ENCODE peak calls at places on chromosomes 1 and 21, in eight cellular contexts. U is PC-3, V is OCI-LY7, I is HCT116, Z is SK-N-SH, W is PC-9, L is MM.1S, D is GM23338. M is an unnamed sample.
A peak's percentile ranks its signal among the peaks of the same experiment; 100 is the strongest.

GRCh38 chr21:43609501-43610340 is 49.6 kb downstream of the HSF2BP start:
- DNase-seq in L (no peak), D (no peak), U (peak; percentile 81), Z (peak; percentile 76), I (no peak), W (peak; percentile 79), V (no peak), M (peak; percentile 68)

GRCh38 chr1:84973493-84974334 is 23.2 kb downstream of the MCOLN2 start:
- DNase-seq in U (no peak), I (no peak), V (peak; percentile 61), D (peak; percentile 12), Z (no peak), L (no peak), W (no peak), M (no peak)

GRCh38 chr1:221701570-221702186 is 40.2 kb downstream of the DUSP10 start:
- DNase-seq in I (no peak), Z (no peak), W (no peak), V (no peak), L (no peak), U (peak; percentile 33), D (no peak), M (no peak)

GRCh38 chr1:205237526-205238484 is 10.1 kb downstream of the TMCC2 start:
- DNase-seq in Z (no peak), U (no peak), L (peak; percentile 90), D (no peak), I (no peak), V (no peak), W (no peak), M (no peak)

GRCh38 chr21:43741425-43742096 is 22.6 kb downstream of the PDXK start:
- DNase-seq in I (no peak), Z (peak; percentile 67), L (no peak), V (no peak), U (no peak), W (no peak), D (peak; percentile 51), M (no peak)

GRCh38 chr1:195979646-195980045 is 628.6 kb downstream of the KCNT2 start:
- DNase-seq in Z (no peak), L (no peak), U (no peak), W (no peak), V (no peak), I (no peak), D (no peak), M (no peak)

GRCh38 chr21:42289926-42290325 is 25.3 kb downstream of the TFF3 start:
- DNase-seq in L (no peak), D (no peak), I (no peak), W (no peak), V (no peak), Z (no peak), U (no peak), M (no peak)

GRCh38 chr1:178682886-178683285 is 42.2 kb upstream of the RALGPS2 start:
- DNase-seq in I (no peak), V (no peak), Z (no peak), D (no peak), U (no peak), W (no peak), L (no peak), M (no peak)

GRCh38 chr1:25799758-25800537 is at the start of gene SELENON:
- DNase-seq in Z (peak; percentile 97), D (peak; percentile 91), L (no peak), V (peak; percentile 41), W (no peak), I (no peak), U (peak; percentile 39), M (peak; percentile 75)

GRCh38 chr1:229485318-229485717 is 22.8 kb downstream of the NUP133 start:
- DNase-seq in Z (no peak), W (no peak), D (no peak), I (no peak), V (no peak), U (no peak), L (no peak), M (no peak)

GRCh38 chr1:15155760-15156743 is 2.5 kb downstream of the TMEM51 start:
- DNase-seq in Z (peak; percentile 57), U (no peak), V (peak; percentile 11), D (no peak), W (no peak), L (peak; percentile 56), I (no peak), M (no peak)

GRCh38 chr1:26696645-26697440 is 1.0 kb downstream of the ARID1A start:
- DNase-seq in U (no peak), V (peak; percentile 72), D (no peak), I (no peak), W (no peak), Z (peak; percentile 57), L (peak; percentile 39), M (peak; percentile 57)

GRCh38 chr1:70420320-70420719 is 9.3 kb downstream of the CTH start:
- DNase-seq in U (no peak), D (peak; percentile 56), Z (no peak), V (no peak), W (no peak), I (peak; percentile 23), L (no peak), M (no peak)

GRCh38 chr1:19317126-19317910 is 5.2 kb downstream of the SLC66A1 start:
- DNase-seq in V (no peak), Z (no peak), I (no peak), W (no peak), L (no peak), D (peak; percentile 86), U (no peak), M (no peak)
- TF ChIP-seq CTCF in V (no peak), Z (no peak), I (peak; percentile 12), W (no peak), L (no peak), D (peak; percentile 66), U (no peak), M (no peak)

GRCh38 chr21:36916718-36917117 is 49.8 kb downstream of the HLCS start:
- DNase-seq in D (no peak), Z (no peak), I (no peak), L (peak; percentile 82), U (no peak), V (no peak), W (no peak), M (no peak)
- H3K4me2 ChIP-seq in D (peak overlapping the region; percentile 18), Z (no peak overlapping the region), I (no peak overlapping the region), L (peak overlapping the region; percentile 21), U (peak overlapping the region; percentile 18), V (no peak overlapping the region), W (no peak overlapping the region), M (no peak overlapping the region)

DNA sequence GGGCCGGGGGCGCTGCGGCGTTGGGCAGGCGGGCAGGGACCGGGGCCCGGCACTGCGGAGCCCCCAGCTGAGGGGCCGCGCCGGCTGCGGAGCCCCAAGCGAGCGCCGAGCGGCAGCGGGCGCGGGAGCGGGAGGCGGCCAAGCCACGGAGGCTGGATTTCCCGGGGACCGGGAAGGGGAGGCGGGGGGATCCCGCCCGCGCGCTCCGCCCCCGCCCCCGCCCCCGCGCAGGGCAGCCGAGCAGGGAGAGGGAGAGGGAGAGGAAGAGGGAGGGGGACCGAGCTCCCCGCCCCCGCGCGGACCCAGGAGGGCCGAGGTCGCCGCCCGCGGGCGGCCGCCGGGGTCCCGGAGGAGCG is at the start of gene DLGAP3:
- DNase-seq in I (no peak), Z (peak; percentile 95), D (peak; percentile 70), V (no peak), L (no peak), U (no peak), W (no peak), M (peak; percentile 47)
- H3K9me2 ChIP-seq in I (no peaks in the 10 kb centered on the region), Z (no peaks in the 10 kb centered on the region), D (no peaks in the 10 kb centered on the region), V (no peaks in the 10 kb centered on the region), L (no peaks in the 10 kb centered on the region), U (no peaks in the 10 kb centered on the region), W (no peaks in the 10 kb centered on the region), M (no peaks in the 10 kb centered on the region)

GRCh38 chr1:64378826-64379225 is 91.1 kb upstream of the CACHD1 start:
- DNase-seq in D (peak; percentile 86), Z (no peak), L (no peak), W (no peak), U (no peak), I (no peak), V (no peak), M (no peak)
- TF ChIP-seq CTCF in D (peak; percentile 79), Z (no peak), L (no peak), W (no peak), U (peak; percentile 38), I (peak; percentile 12), V (no peak), M (peak; percentile 14)

M was measured in hepatocyte.